ENCODE peak calls at places on chromosome 16, in nine cellular contexts. One of them, this sample, is unnamed.

GRCh38 chr16:29022196-29022595 is 37.3 kb downstream of the LAT start:
- DNase-seq in progenitor cell of endocrine pancreas: no peak
- DNase-seq in GM20000: no peak
- DNase-seq in suprapubic skin: no peak
- DNase-seq in cardiac muscle cell: no peak
- DNase-seq in A549: no peak
- DNase-seq in foreskin fibroblast: no peak
- DNase-seq in Caco-2: no peak
- DNase-seq in IMR-90: no peak
- DNase-seq in this sample: no peak

GRCh38 chr16:29883987-29884386 is 15.4 kb downstream of the SEZ6L2 start:
- DNase-seq in progenitor cell of endocrine pancreas: no peak
- DNase-seq in GM20000: no peak
- DNase-seq in suprapubic skin: no peak
- DNase-seq in cardiac muscle cell: no peak
- DNase-seq in A549: no peak
- DNase-seq in foreskin fibroblast: no peak
- DNase-seq in Caco-2: no peak
- DNase-seq in IMR-90: no peak
- DNase-seq in this sample: no peak

GRCh38 chr16:18855196-18855595 is 53.8 kb upstream of the ARL6IP1 start:
- DNase-seq in progenitor cell of endocrine pancreas: no peak
- DNase-seq in GM20000: no peak
- DNase-seq in suprapubic skin: no peak
- DNase-seq in cardiac muscle cell: no peak
- DNase-seq in A549: no peak
- DNase-seq in foreskin fibroblast: no peak
- DNase-seq in Caco-2: no peak
- DNase-seq in IMR-90: no peak
- DNase-seq in this sample: no peak

GRCh38 chr16:27432600-27432957 is 30.6 kb downstream of the IL21R start:
- DNase-seq in progenitor cell of endocrine pancreas: peak
- DNase-seq in GM20000: no peak
- DNase-seq in suprapubic skin: peak
- DNase-seq in cardiac muscle cell: peak
- DNase-seq in A549: no peak
- DNase-seq in foreskin fibroblast: peak
- DNase-seq in Caco-2: no peak
- DNase-seq in IMR-90: peak
- DNase-seq in this sample: no peak

GRCh38 chr16:69727916-69728270 is 1.5 kb upstream of the NQO1 start:
- DNase-seq in progenitor cell of endocrine pancreas: no peak
- DNase-seq in GM20000: no peak
- DNase-seq in suprapubic skin: no peak
- DNase-seq in cardiac muscle cell: no peak
- DNase-seq in A549: no peak
- DNase-seq in foreskin fibroblast: no peak
- DNase-seq in Caco-2: no peak
- DNase-seq in IMR-90: no peak
- DNase-seq in this sample: no peak

GRCh38 chr16:56606071-56606687 is 2.2 kb upstream of the MT2A start:
- DNase-seq in progenitor cell of endocrine pancreas: no peak
- DNase-seq in GM20000: no peak
- DNase-seq in suprapubic skin: no peak
- DNase-seq in cardiac muscle cell: peak
- DNase-seq in A549: peak
- DNase-seq in foreskin fibroblast: peak
- DNase-seq in Caco-2: no peak
- DNase-seq in IMR-90: peak
- DNase-seq in this sample: no peak

GRCh38 chr16:79261944-79262552 is 338.5 kb downstream of the MAF start:
- DNase-seq in progenitor cell of endocrine pancreas: no peak
- DNase-seq in GM20000: no peak
- DNase-seq in suprapubic skin: no peak
- DNase-seq in cardiac muscle cell: no peak
- DNase-seq in A549: no peak
- DNase-seq in foreskin fibroblast: no peak
- DNase-seq in Caco-2: no peak
- DNase-seq in IMR-90: no peak
- DNase-seq in this sample: no peak

GRCh38 chr16:749010-749409 is 8.2 kb upstream of the CIAO3 start:
- DNase-seq in progenitor cell of endocrine pancreas: no peak
- DNase-seq in GM20000: no peak
- DNase-seq in suprapubic skin: no peak
- DNase-seq in cardiac muscle cell: peak
- DNase-seq in A549: no peak
- DNase-seq in foreskin fibroblast: peak
- DNase-seq in Caco-2: no peak
- DNase-seq in IMR-90: peak
- DNase-seq in this sample: no peak

GRCh38 chr16:54203384-54203783 is 83.2 kb downstream of the IRX3 start:
- DNase-seq in progenitor cell of endocrine pancreas: no peak
- DNase-seq in GM20000: no peak
- DNase-seq in suprapubic skin: peak
- DNase-seq in cardiac muscle cell: no peak
- DNase-seq in A549: no peak
- DNase-seq in foreskin fibroblast: no peak
- DNase-seq in Caco-2: no peak
- DNase-seq in IMR-90: no peak
- DNase-seq in this sample: no peak

GRCh38 chr16:79083879-79084278 is 516.7 kb downstream of the MAF start:
- DNase-seq in progenitor cell of endocrine pancreas: no peak
- DNase-seq in GM20000: no peak
- DNase-seq in suprapubic skin: no peak
- DNase-seq in cardiac muscle cell: no peak
- DNase-seq in A549: no peak
- DNase-seq in foreskin fibroblast: no peak
- DNase-seq in Caco-2: no peak
- DNase-seq in IMR-90: no peak
- DNase-seq in this sample: no peak

GRCh38 chr16:85645021-85645589 is 32.0 kb downstream of the GSE1 start:
- DNase-seq in progenitor cell of endocrine pancreas: no peak
- DNase-seq in GM20000: no peak
- DNase-seq in suprapubic skin: no peak
- DNase-seq in cardiac muscle cell: no peak
- DNase-seq in A549: no peak
- DNase-seq in foreskin fibroblast: no peak
- DNase-seq in Caco-2: peak
- DNase-seq in IMR-90: no peak
- DNase-seq in this sample: no peak

GRCh38 chr16:49836668-49837067 is 19.2 kb downstream of the ZNF423 start:
- DNase-seq in progenitor cell of endocrine pancreas: no peak
- DNase-seq in GM20000: no peak
- DNase-seq in suprapubic skin: no peak
- DNase-seq in cardiac muscle cell: no peak
- DNase-seq in A549: no peak
- DNase-seq in foreskin fibroblast: no peak
- DNase-seq in Caco-2: no peak
- DNase-seq in IMR-90: no peak
- DNase-seq in this sample: no peak

GRCh38 chr16:27526169-27526568 is 23.5 kb downstream of the GTF3C1 start:
- DNase-seq in progenitor cell of endocrine pancreas: no peak
- DNase-seq in GM20000: no peak
- DNase-seq in suprapubic skin: no peak
- DNase-seq in cardiac muscle cell: peak
- DNase-seq in A549: no peak
- DNase-seq in foreskin fibroblast: no peak
- DNase-seq in Caco-2: no peak
- DNase-seq in IMR-90: no peak
- DNase-seq in this sample: no peak

GRCh38 chr16:75289189-75289588 is 37.8 kb upstream of the BCAR1 start:
- DNase-seq in progenitor cell of endocrine pancreas: no peak
- DNase-seq in GM20000: no peak
- DNase-seq in suprapubic skin: no peak
- DNase-seq in cardiac muscle cell: peak
- DNase-seq in A549: no peak
- DNase-seq in foreskin fibroblast: no peak
- DNase-seq in Caco-2: no peak
- DNase-seq in IMR-90: peak
- DNase-seq in this sample: no peak

GRCh38 chr16:66120656-66121055 is 245.8 kb upstream of the CDH5 start:
- DNase-seq in progenitor cell of endocrine pancreas: no peak
- DNase-seq in GM20000: no peak
- DNase-seq in suprapubic skin: no peak
- DNase-seq in cardiac muscle cell: no peak
- DNase-seq in A549: no peak
- DNase-seq in foreskin fibroblast: no peak
- DNase-seq in Caco-2: no peak
- DNase-seq in IMR-90: peak
- DNase-seq in this sample: no peak

GRCh38 chr16:85528528-85529387 is 84.4 kb upstream of the GSE1 start:
- DNase-seq in progenitor cell of endocrine pancreas: no peak
- DNase-seq in GM20000: peak
- DNase-seq in suprapubic skin: no peak
- DNase-seq in cardiac muscle cell: peak
- DNase-seq in A549: peak
- DNase-seq in foreskin fibroblast: no peak
- DNase-seq in Caco-2: no peak
- DNase-seq in IMR-90: no peak
- DNase-seq in this sample: no peak

GRCh38 chr16:50666658-50667496 is 14.2 kb downstream of the SNX20 start:
- DNase-seq in progenitor cell of endocrine pancreas: no peak
- DNase-seq in GM20000: peak
- DNase-seq in suprapubic skin: no peak
- DNase-seq in cardiac muscle cell: no peak
- DNase-seq in A549: no peak
- DNase-seq in foreskin fibroblast: no peak
- DNase-seq in Caco-2: no peak
- DNase-seq in IMR-90: no peak
- DNase-seq in this sample: no peak

GRCh38 chr16:4768549-4769305 is 1.8 kb upstream of the ZNF500 start:
- DNase-seq in progenitor cell of endocrine pancreas: peak
- DNase-seq in GM20000: peak
- DNase-seq in suprapubic skin: peak
- DNase-seq in cardiac muscle cell: peak
- DNase-seq in A549: peak
- DNase-seq in foreskin fibroblast: peak
- DNase-seq in Caco-2: peak
- DNase-seq in IMR-90: peak
- DNase-seq in this sample: peak

GRCh38 chr16:87965973-87966667 is 14.9 kb downstream of the BANP start:
- DNase-seq in progenitor cell of endocrine pancreas: no peak
- DNase-seq in GM20000: no peak
- DNase-seq in suprapubic skin: no peak
- DNase-seq in cardiac muscle cell: peak
- DNase-seq in A549: no peak
- DNase-seq in foreskin fibroblast: no peak
- DNase-seq in Caco-2: no peak
- DNase-seq in IMR-90: peak
- DNase-seq in this sample: no peak

DNA sequence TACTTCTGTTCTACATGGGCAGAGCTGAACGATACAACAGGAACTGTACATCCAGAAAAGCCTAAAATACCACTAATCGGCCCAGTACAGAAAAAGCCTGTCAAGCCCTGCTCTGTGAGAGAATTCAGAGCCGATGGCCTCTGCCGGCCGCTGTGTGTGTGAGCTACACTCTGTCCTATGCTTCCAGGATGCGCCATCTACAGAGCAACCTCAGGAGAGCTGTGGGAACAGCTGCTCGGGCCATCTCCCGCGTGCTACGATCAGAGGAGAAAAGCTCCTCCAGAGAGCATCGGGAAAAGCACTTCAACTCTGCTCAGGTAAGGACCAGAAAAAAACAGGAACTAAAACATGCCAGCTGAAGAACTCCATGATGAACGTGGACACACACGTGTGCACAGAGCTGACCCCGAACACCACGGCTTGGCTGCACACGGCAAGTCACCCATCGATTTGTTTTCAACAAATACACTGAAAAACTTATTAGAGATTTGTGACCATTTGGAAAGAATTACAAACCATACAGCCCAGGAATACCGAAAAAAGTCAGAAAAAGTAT is 115.9 kb downstream of the ANKRD11 start:
- DNase-seq in progenitor cell of endocrine pancreas: no peak
- DNase-seq in GM20000: no peak
- DNase-seq in suprapubic skin: no peak
- DNase-seq in cardiac muscle cell: no peak
- DNase-seq in A549: no peak
- DNase-seq in foreskin fibroblast: no peak
- DNase-seq in Caco-2: no peak
- DNase-seq in IMR-90: peak
- DNase-seq in this sample: no peak
- TF ChIP-seq CTCF in progenitor cell of endocrine pancreas: no peak
- TF ChIP-seq CTCF in GM20000: no peak
- TF ChIP-seq CTCF in suprapubic skin: no peak
- TF ChIP-seq CTCF in cardiac muscle cell: no peak
- TF ChIP-seq CTCF in A549: no peak
- TF ChIP-seq CTCF in foreskin fibroblast: no peak
- TF ChIP-seq CTCF in Caco-2: no peak
- TF ChIP-seq CTCF in IMR-90: peak
- TF ChIP-seq CTCF in this sample: no peak

DNA sequence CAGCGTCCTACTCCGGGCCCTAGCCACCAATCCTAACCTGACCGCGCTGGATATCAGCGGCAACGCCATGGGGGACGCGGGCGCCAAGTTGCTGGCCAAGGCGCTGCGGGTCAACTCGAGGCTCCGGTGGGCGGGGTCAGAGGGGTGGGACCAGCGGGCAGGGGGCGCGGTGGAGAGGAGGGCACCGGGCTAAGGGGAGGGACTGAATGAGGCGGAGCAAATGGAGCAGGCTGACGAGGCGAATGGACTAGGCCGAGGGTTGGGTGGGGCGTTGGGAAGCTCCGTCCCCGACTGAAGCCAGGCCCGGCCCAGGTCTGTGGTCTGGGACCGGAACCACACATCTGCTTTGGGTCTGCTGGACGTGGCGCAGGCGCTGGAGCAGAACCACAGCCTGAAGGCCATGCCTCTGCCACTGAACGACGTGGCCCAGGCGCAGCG is 4.6 kb downstream of the CARMIL2 start:
- DNase-seq in progenitor cell of endocrine pancreas: no peak
- DNase-seq in GM20000: no peak
- DNase-seq in suprapubic skin: no peak
- DNase-seq in cardiac muscle cell: peak
- DNase-seq in A549: no peak
- DNase-seq in foreskin fibroblast: no peak
- DNase-seq in Caco-2: no peak
- DNase-seq in IMR-90: no peak
- DNase-seq in this sample: no peak
- TF ChIP-seq CTCF in progenitor cell of endocrine pancreas: no peak
- TF ChIP-seq CTCF in GM20000: no peak
- TF ChIP-seq CTCF in suprapubic skin: no peak
- TF ChIP-seq CTCF in cardiac muscle cell: no peak
- TF ChIP-seq CTCF in A549: no peak
- TF ChIP-seq CTCF in foreskin fibroblast: no peak
- TF ChIP-seq CTCF in Caco-2: no peak
- TF ChIP-seq CTCF in IMR-90: no peak
- TF ChIP-seq CTCF in this sample: no peak

GRCh38 chr16:81778861-81779539 is at the start of gene PLCG2:
- DNase-seq in progenitor cell of endocrine pancreas: peak
- DNase-seq in GM20000: peak
- DNase-seq in suprapubic skin: peak
- DNase-seq in cardiac muscle cell: peak
- DNase-seq in A549: peak
- DNase-seq in foreskin fibroblast: peak
- DNase-seq in Caco-2: peak
- DNase-seq in IMR-90: no peak
- DNase-seq in this sample: peak
- TF ChIP-seq CTCF in progenitor cell of endocrine pancreas: no peak
- TF ChIP-seq CTCF in GM20000: no peak
- TF ChIP-seq CTCF in suprapubic skin: no peak
- TF ChIP-seq CTCF in cardiac muscle cell: no peak
- TF ChIP-seq CTCF in A549: no peak
- TF ChIP-seq CTCF in foreskin fibroblast: no peak
- TF ChIP-seq CTCF in Caco-2: no peak
- TF ChIP-seq CTCF in IMR-90: no peak
- TF ChIP-seq CTCF in this sample: no peak

GRCh38 chr16:1791943-1792812 is 1.3 kb downstream of the IGFALS start:
- DNase-seq in progenitor cell of endocrine pancreas: peak
- DNase-seq in GM20000: no peak
- DNase-seq in suprapubic skin: peak
- DNase-seq in cardiac muscle cell: no peak
- DNase-seq in A549: no peak
- DNase-seq in foreskin fibroblast: no peak
- DNase-seq in Caco-2: no peak
- DNase-seq in IMR-90: no peak
- DNase-seq in this sample: no peak
- TF ChIP-seq CTCF in progenitor cell of endocrine pancreas: no peak
- TF ChIP-seq CTCF in GM20000: no peak
- TF ChIP-seq CTCF in suprapubic skin: no peak
- TF ChIP-seq CTCF in cardiac muscle cell: no peak
- TF ChIP-seq CTCF in A549: no peak
- TF ChIP-seq CTCF in foreskin fibroblast: no peak
- TF ChIP-seq CTCF in Caco-2: no peak
- TF ChIP-seq CTCF in IMR-90: no peak
- TF ChIP-seq CTCF in this sample: no peak

This sample was measured in esophagus squamous epithelium.